ENCODE peak calls at places on chromosomes 1 and 21, in four cellular contexts. F is cardiac muscle cell, S is SJCRH30, H is breast epithelium. K is an unnamed sample. For H3K4me1, the result is how much of the 10 kb centered on the place peaks cover.

GRCh38 chr21:25639922-25640670 is 1.0 kb downstream of the JAM2 start:
- DNase-seq in F (peak), S (peak), H (no peak), K (peak)

GRCh38 chr1:14996133-14997050 is 157.2 kb upstream of the TMEM51 start:
- DNase-seq in F (peak), S (no peak), H (no peak), K (no peak)

GRCh38 chr1:217857061-217857460 is 225.9 kb downstream of the SPATA17 start:
- DNase-seq in F (peak), S (no peak), H (no peak), K (no peak)

GRCh38 chr1:34591751-34592629 is 162.9 kb upstream of the GJB5 start:
- DNase-seq in F (no peak), S (no peak), H (no peak), K (peak)

GRCh38 chr1:198845851-198846250 is 207.0 kb downstream of the PTPRC start:
- DNase-seq in F (no peak), S (no peak), H (no peak), K (no peak)

GRCh38 chr1:25896266-25896665 is 10.0 kb downstream of the STMN1 start:
- DNase-seq in F (no peak), S (no peak), H (no peak), K (no peak)

GRCh38 chr1:153597206-153597605 is 15.7 kb downstream of the S100A16 start:
- DNase-seq in F (no peak), S (no peak), H (no peak), K (no peak)

GRCh38 chr1:115432061-115432460 is 94.0 kb upstream of the NGF start:
- DNase-seq in F (no peak), S (no peak), H (no peak), K (no peak)

GRCh38 chr1:235954306-235955283 is 87.9 kb upstream of the LYST start:
- DNase-seq in F (no peak), S (no peak), H (no peak), K (no peak)

GRCh38 chr1:230986976-230987375 is 8.1 kb downstream of the ARV1 start:
- DNase-seq in F (no peak), S (no peak), H (no peak), K (no peak)

GRCh38 chr1:176656257-176656995 is 193.5 kb downstream of the PAPPA2 start:
- DNase-seq in F (peak), S (peak), H (no peak), K (no peak)

GRCh38 chr1:2921970-2922686 is 99.1 kb upstream of the ACTRT2 start:
- DNase-seq in F (no peak), S (peak), H (no peak), K (no peak)

GRCh38 chr1:53735681-53736080 is 3.3 kb downstream of the GLIS1 start:
- DNase-seq in F (peak), S (no peak), H (no peak), K (no peak)
- H3K4me3 ChIP-seq in F (no peak), S (no peak), H (no peak), K (no peak)

GRCh38 chr1:56062625-56063024 is 516.7 kb downstream of the PLPP3 start:
- DNase-seq in F (no peak), S (no peak), H (no peak), K (no peak)
- H3K4me1 ChIP-seq in F (under half), S (under half), H (under half), K (under half)

GRCh38 chr1:29258974-29259801 is 22.9 kb downstream of the PTPRU start:
- DNase-seq in F (no peak), S (no peak), H (no peak), K (no peak)

GRCh38 chr1:29256979-29257804 is 20.9 kb downstream of the PTPRU start:
- DNase-seq in F (peak), S (peak), H (no peak), K (peak)

GRCh38 chr1:29259802-29260441 is 23.6 kb downstream of the PTPRU start:
- DNase-seq in F (peak), S (no peak), H (no peak), K (peak)

GRCh38 chr1:29258189-29258973 is 22.1 kb downstream of the PTPRU start:
- DNase-seq in F (peak), S (no peak), H (no peak), K (no peak)

GRCh38 chr1:29260531-29260930 is 24.2 kb downstream of the PTPRU start:
- DNase-seq in F (no peak), S (no peak), H (no peak), K (no peak)
- H3K4me3 ChIP-seq in F (no peak), S (no peak), H (peak), K (no peak)

GRCh38 chr1:161039546-161039945 is 782 bp upstream of the TSTD1 start:
- DNase-seq in F (no peak), S (no peak), H (no peak), K (no peak)
- H3K4me1 ChIP-seq in F (under half), S (under half), H (under half), K (under half)

GRCh38 chr1:150970818-150971582 is 3.6 kb downstream of the CERS2 start:
- DNase-seq in F (peak), S (no peak), H (peak), K (peak)
- H3K4me3 ChIP-seq in F (no peak), S (no peak), H (peak), K (no peak)

GRCh38 chr1:89633745-89634625 is 1.1 kb downstream of the LRRC8C start:
- DNase-seq in F (peak), S (no peak), H (no peak), K (peak)
- H3K4me1 ChIP-seq in F (under half), S (under half), H (under half), K (under half)

DNA sequence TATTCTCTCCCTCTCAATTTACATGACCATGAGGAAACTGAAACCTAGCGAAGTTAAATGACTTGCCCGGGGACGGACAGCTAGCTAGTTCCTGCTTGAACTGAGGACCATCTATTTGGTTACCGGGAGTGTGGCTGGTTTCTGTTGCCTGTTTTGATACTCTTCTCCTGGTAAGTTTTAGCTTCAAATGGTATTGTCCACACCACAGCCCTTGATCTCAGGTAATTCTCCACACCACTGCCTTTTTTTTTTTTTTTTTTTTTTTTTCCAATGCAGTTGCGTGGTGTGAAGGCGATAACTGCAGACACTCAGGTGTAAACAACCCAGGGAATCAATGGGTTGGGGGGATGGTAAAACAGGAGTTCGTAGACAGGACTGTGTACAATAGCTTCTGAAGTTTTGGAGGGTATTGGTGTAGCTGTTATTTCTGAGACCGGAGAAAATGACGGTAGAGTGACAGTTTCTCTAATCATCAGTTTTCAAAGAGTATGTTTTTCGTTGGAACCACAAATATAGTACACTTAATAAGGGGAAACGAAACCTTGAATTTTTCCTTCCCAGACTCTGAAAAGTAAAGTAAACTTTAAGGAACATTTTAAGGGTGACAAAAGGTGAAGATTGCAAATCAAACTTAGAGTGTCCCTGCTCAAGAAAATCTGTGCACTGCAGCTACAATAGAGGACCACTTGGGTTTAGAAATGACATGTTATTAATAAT is 125.3 kb upstream of the CACYBP start:
- DNase-seq in F (no peak), S (no peak), H (no peak), K (no peak)
- H3K4me3 ChIP-seq in F (no peak), S (no peak), H (peak), K (no peak)

GRCh38 chr1:8373547-8374270 is 55.8 kb downstream of the SLC45A1 start:
- DNase-seq in F (peak), S (peak), H (peak), K (no peak)
- H3K4me1 ChIP-seq in F (half or more), S (half or more), H (under half), K (under half)